ENCODE peak calls at places on chromosomes 13 and 19, in seven cellular contexts. D is ureter, V is NCI-H1092 treated with DMSO at 0.1 percent for 48 hours, T is A172, J is left ventricle myocardium inferior, Z is lower lobe of right lung, M is natural killer cell. R is an unnamed sample.

GRCh38 chr13:113430378-113431110 is 22.7 kb downstream of the ADPRHL1 start:
- DNase-seq in D (no peak), V (no peak), T (no peak), J (no peak), Z (no peak), M (no peak), R (no peak)

GRCh38 chr13:93079294-93079693 is 147.3 kb upstream of the GPC6 start:
- DNase-seq in D (no peak), V (no peak), T (peak), J (no peak), Z (no peak), M (no peak), R (no peak)

GRCh38 chr19:3034845-3035541 is 5.9 kb upstream of the TLE2 start:
- DNase-seq in D (peak), V (no peak), T (peak), J (no peak), Z (peak), M (peak), R (no peak)

GRCh38 chr19:6012416-6013170 is 34.7 kb upstream of the RANBP3 start:
- DNase-seq in D (no peak), V (no peak), T (no peak), J (no peak), Z (peak), M (no peak), R (no peak)

GRCh38 chr19:41811036-41811435 is 14.6 kb downstream of the CEACAM3 start:
- DNase-seq in D (no peak), V (no peak), T (no peak), J (peak), Z (no peak), M (no peak), R (no peak)

GRCh38 chr13:44726777-44727176 is 150.6 kb upstream of the TSC22D1 start:
- DNase-seq in D (no peak), V (no peak), T (no peak), J (no peak), Z (no peak), M (no peak), R (no peak)

GRCh38 chr19:15466851-15467733 is 2.7 kb upstream of the RASAL3 start:
- DNase-seq in D (no peak), V (no peak), T (peak), J (no peak), Z (no peak), M (no peak), R (peak)

GRCh38 chr19:29831041-29831548 is 19.3 kb downstream of the CCNE1 start:
- DNase-seq in D (no peak), V (no peak), T (peak), J (no peak), Z (no peak), M (no peak), R (peak)

GRCh38 chr19:45766919-45767346 is 2.1 kb downstream of the SIX5 start:
- DNase-seq in D (no peak), V (no peak), T (no peak), J (no peak), Z (no peak), M (no peak), R (no peak)

GRCh38 chr19:8654591-8655339 is 24.3 kb downstream of the NFILZ start:
- DNase-seq in D (peak), V (peak), T (peak), J (peak), Z (peak), M (peak), R (peak)

GRCh38 chr13:94968040-94968756 is 255.9 kb upstream of the SOX21 start:
- DNase-seq in D (no peak), V (peak), T (peak), J (no peak), Z (no peak), M (no peak), R (no peak)

GRCh38 chr13:66864627-66865026 is 365.5 kb downstream of the PCDH9 start:
- DNase-seq in D (no peak), V (no peak), T (no peak), J (no peak), Z (no peak), M (no peak), R (no peak)

GRCh38 chr13:107586216-107586615 is 629.1 kb downstream of the LIG4 start:
- DNase-seq in D (no peak), V (no peak), T (no peak), J (no peak), Z (no peak), M (no peak), R (no peak)

GRCh38 chr19:49767380-49767779 is 579 bp downstream of the AP2A1 start:
- DNase-seq in D (no peak), V (no peak), T (no peak), J (no peak), Z (no peak), M (no peak), R (no peak)

GRCh38 chr13:44816701-44817684 is 172.3 kb downstream of the NUFIP1 start:
- DNase-seq in D (no peak), V (no peak), T (peak), J (no peak), Z (no peak), M (no peak), R (no peak)

GRCh38 chr13:41939403-41939802 is 21.5 kb downstream of the VWA8 start:
- DNase-seq in D (no peak), V (no peak), T (no peak), J (no peak), Z (no peak), M (no peak), R (no peak)

GRCh38 chr19:14089662-14090508 is 666 bp downstream of the SAMD1 start:
- DNase-seq in D (no peak), V (peak), T (no peak), J (peak), Z (peak), M (peak), R (peak)

GRCh38 chr19:5881543-5882299 is 11.4 kb upstream of the FUT5 start:
- DNase-seq in D (no peak), V (no peak), T (no peak), J (no peak), Z (no peak), M (no peak), R (no peak)

GRCh38 chr13:105735269-105735668 is 800.2 kb downstream of the EFNB2 start:
- DNase-seq in D (no peak), V (peak), T (no peak), J (no peak), Z (no peak), M (no peak), R (no peak)

GRCh38 chr19:14197882-14198281 is 8.1 kb downstream of the ADGRL1 start:
- DNase-seq in D (no peak), V (no peak), T (no peak), J (no peak), Z (no peak), M (no peak), R (no peak)

GRCh38 chr19:40576181-40576584 is 490 bp upstream of the SHKBP1 start:
- DNase-seq in D (no peak), V (no peak), T (no peak), J (no peak), Z (no peak), M (no peak), R (no peak)

GRCh38 chr19:13302521-13303270 is 152.5 kb downstream of the IER2 start:
- DNase-seq in D (no peak), V (no peak), T (no peak), J (no peak), Z (no peak), M (no peak), R (no peak)

GRCh38 chr19:50224986-50225747 is 21.7 kb downstream of the MYH14 start:
- DNase-seq in D (no peak), V (no peak), T (no peak), J (peak), Z (no peak), M (no peak), R (no peak)

GRCh38 chr19:41871573-41872383 is 5.3 kb upstream of the CD79A start:
- DNase-seq in D (no peak), V (no peak), T (no peak), J (peak), Z (peak), M (peak), R (peak)

GRCh38 chr19:44848036-44848804 is 2.1 kb downstream of the NECTIN2 start:
- DNase-seq in D (no peak), V (no peak), T (no peak), J (no peak), Z (peak), M (no peak), R (no peak)

GRCh38 chr13:76129305-76130040 is 493.3 kb downstream of the LMO7 start:
- DNase-seq in D (no peak), V (no peak), T (no peak), J (no peak), Z (no peak), M (no peak), R (no peak)